ENCODE peak calls at places on chromosomes 1 and 21, in four cellular contexts. Y is naive thymus-derived CD8-positive, alpha-beta T cell; U is IMR-90; Q is coronary artery. O is an unnamed sample.

GRCh38 chr1:3888301-3888700 is 11.8 kb downstream of the C1orf174 start:
- DNase-seq in Y (no peak), U (no peak), Q (no peak), O (no peak)

GRCh38 chr1:20037877-20038276 is 32.1 kb upstream of the PLA2G5 start:
- DNase-seq in Y (no peak), U (no peak), Q (no peak), O (peak; percentile 10)

GRCh38 chr21:33314096-33314495 is 10.7 kb upstream of the IFNAR1 start:
- DNase-seq in Y (no peak), U (no peak), Q (no peak), O (no peak)

GRCh38 chr1:207058878-207059867 is 6.1 kb downstream of the PFKFB2 start:
- DNase-seq in Y (no peak), U (no peak), Q (no peak), O (peak; percentile 24)

GRCh38 chr1:204652556-204652955 is 33.0 kb downstream of the LRRN2 start:
- DNase-seq in Y (no peak), U (no peak), Q (no peak), O (no peak)

GRCh38 chr1:27161594-27161993 is 6.7 kb upstream of the SLC9A1 start:
- DNase-seq in Y (no peak), U (no peak), Q (no peak), O (no peak)

GRCh38 chr1:201539561-201540404 is 856 bp downstream of the NAV1 start:
- DNase-seq in Y (no peak), U (peak; percentile 84), Q (peak; percentile 75), O (peak; percentile 58)

GRCh38 chr1:36731226-36732037 is 248.7 kb upstream of the CSF3R start:
- DNase-seq in Y (no peak), U (no peak), Q (peak; percentile 50), O (peak; percentile 30)

GRCh38 chr1:163046071-163046470 is 23.1 kb upstream of the RGS4 start:
- DNase-seq in Y (no peak), U (peak; percentile 74), Q (no peak), O (no peak)

GRCh38 chr1:155962599-155963211 is 15.6 kb downstream of the ARHGEF2 start:
- DNase-seq in Y (no peak), U (no peak), Q (no peak), O (no peak)

GRCh38 chr1:153610334-153611023 is 2.5 kb downstream of the S100A16 start:
- DNase-seq in Y (no peak), U (peak; percentile 50), Q (no peak), O (no peak)

GRCh38 chr1:156661932-156662587 is 15.1 kb downstream of the NES start:
- DNase-seq in Y (no peak), U (peak; percentile 60), Q (no peak), O (no peak)